ENCODE peak calls at places on chromosomes 4 and X, in ten cellular contexts. M is heart left ventricle, R is IMR-90, O is lower leg skin, T is suprapubic skin, N is A549, A is HCT116, V is uterus, K is esophagus squamous epithelium, B is tibial nerve. G is an unnamed sample.

GRCh38 chr4:48645225-48645794 is 134.8 kb downstream of the FRYL start:
- DNase-seq in M (no peak), R (no peak), O (no peak), T (no peak), N (no peak), A (no peak), V (no peak), K (no peak), B (no peak), G (no peak)

GRCh38 chr4:1047106-1047975 is 35.9 kb downstream of the FGFRL1 start:
- DNase-seq in M (peak), R (no peak), O (no peak), T (peak), N (no peak), A (no peak), V (peak), K (no peak), B (no peak), G (peak)

GRCh38 chr4:3414421-3415279 is 27.1 kb upstream of the HGFAC start:
- DNase-seq in M (peak), R (no peak), O (peak), T (peak), N (no peak), A (no peak), V (no peak), K (no peak), B (no peak), G (peak)

GRCh38 chrX:13263560-13264251 is 56.1 kb downstream of the ATXN3L start:
- DNase-seq in M (no peak), R (no peak), O (no peak), T (no peak), N (no peak), A (no peak), V (no peak), K (no peak), B (no peak), G (no peak)

GRCh38 chrX:70592091-70592490 is 147.5 kb downstream of the DLG3 start:
- DNase-seq in M (no peak), R (peak), O (no peak), T (no peak), N (peak), A (peak), V (no peak), K (no peak), B (no peak), G (no peak)

GRCh38 chrX:25017667-25018247 is 2.0 kb upstream of the ARX start:
- DNase-seq in M (no peak), R (no peak), O (no peak), T (no peak), N (no peak), A (no peak), V (no peak), K (no peak), B (no peak), G (no peak)

GRCh38 chr4:136012250-136012649 is 1520.0 kb downstream of the PCDH18 start:
- DNase-seq in M (no peak), R (no peak), O (no peak), T (no peak), N (no peak), A (no peak), V (no peak), K (no peak), B (no peak), G (no peak)

GRCh38 chr4:139900964-139901376 is 235.4 kb downstream of the MGST2 start:
- DNase-seq in M (no peak), R (peak), O (no peak), T (no peak), N (no peak), A (no peak), V (no peak), K (no peak), B (no peak), G (no peak)

GRCh38 chrX:110045988-110046387 is 43.1 kb downstream of the TMEM164 start:
- DNase-seq in M (no peak), R (no peak), O (no peak), T (no peak), N (no peak), A (no peak), V (no peak), K (no peak), B (no peak), G (peak)

GRCh38 chr4:109410776-109411175 is 22.8 kb upstream of the SEC24B start:
- DNase-seq in M (no peak), R (peak), O (no peak), T (no peak), N (no peak), A (peak), V (no peak), K (no peak), B (no peak), G (no peak)

GRCh38 chr4:94827481-94828110 is 69.8 kb downstream of the BMPR1B start:
- DNase-seq in M (no peak), R (peak), O (no peak), T (no peak), N (peak), A (peak), V (no peak), K (no peak), B (no peak), G (no peak)

GRCh38 chr4:113961322-113961698 is 18.1 kb downstream of the ARSJ start:
- DNase-seq in M (no peak), R (peak), O (no peak), T (no peak), N (peak), A (no peak), V (no peak), K (no peak), B (no peak), G (no peak)

GRCh38 chr4:74338792-74339333 is 26.1 kb upstream of the EREG start:
- DNase-seq in M (no peak), R (peak), O (no peak), T (no peak), N (no peak), A (no peak), V (no peak), K (no peak), B (no peak), G (no peak)

GRCh38 chrX:1529756-1530155 is 7.2 kb downstream of the P2RY8 start:
- DNase-seq in M (no peak), R (no peak), O (peak), T (peak), N (no peak), A (no peak), V (no peak), K (no peak), B (no peak), G (no peak)

GRCh38 chr4:171334549-171334948 is 478.7 kb upstream of the GALNTL6 start:
- DNase-seq in M (no peak), R (no peak), O (no peak), T (no peak), N (no peak), A (no peak), V (no peak), K (no peak), B (no peak), G (no peak)

GRCh38 chr4:90293320-90293719 is 166.1 kb downstream of the CCSER1 start:
- DNase-seq in M (no peak), R (peak), O (no peak), T (no peak), N (no peak), A (no peak), V (no peak), K (no peak), B (no peak), G (no peak)
- TF ChIP-seq CTCF in M (peak), R (peak), O (no peak), T (peak), N (peak), A (no peak), V (no peak), K (peak), B (peak), G (peak)

DNA sequence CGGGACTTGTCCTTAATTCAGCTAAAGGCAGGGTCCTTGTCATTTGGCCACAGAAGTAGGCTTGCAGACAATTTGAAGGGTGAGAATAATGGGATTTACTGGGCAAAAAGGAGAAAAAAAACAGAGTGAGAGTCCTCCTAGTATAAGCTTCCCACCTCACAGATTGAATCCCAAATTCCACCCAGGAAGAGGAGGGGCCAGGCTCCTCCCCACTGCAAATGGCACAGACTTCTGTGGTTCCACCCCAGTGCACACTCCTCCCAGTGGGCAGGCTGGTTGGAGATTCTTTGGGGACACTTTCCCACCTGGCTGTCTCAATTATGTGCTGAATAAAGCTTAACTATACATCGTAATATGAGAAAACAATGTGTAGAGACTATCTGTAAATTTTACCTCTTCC is 31.6 kb downstream of the MEPE start:
- DNase-seq in M (no peak), R (no peak), O (no peak), T (no peak), N (no peak), A (no peak), V (no peak), K (no peak), B (no peak), G (no peak)
- TF ChIP-seq POLR2A in M (no peak), R (no peak), O (no peak), T (no peak), N (no peak), A (no peak), V (no peak), K (no peak), B (no peak), G (no peak)

GRCh38 chrX:41441934-41442823 is 5.0 kb upstream of the NYX start:
- DNase-seq in M (peak), R (peak), O (peak), T (peak), N (peak), A (peak), V (peak), K (peak), B (peak), G (peak)
- H3K4me3 ChIP-seq in M (peak), R (peak), O (no peak), T (peak), N (peak), A (peak), V (peak), K (peak), B (no peak), G (no peak)

DNA sequence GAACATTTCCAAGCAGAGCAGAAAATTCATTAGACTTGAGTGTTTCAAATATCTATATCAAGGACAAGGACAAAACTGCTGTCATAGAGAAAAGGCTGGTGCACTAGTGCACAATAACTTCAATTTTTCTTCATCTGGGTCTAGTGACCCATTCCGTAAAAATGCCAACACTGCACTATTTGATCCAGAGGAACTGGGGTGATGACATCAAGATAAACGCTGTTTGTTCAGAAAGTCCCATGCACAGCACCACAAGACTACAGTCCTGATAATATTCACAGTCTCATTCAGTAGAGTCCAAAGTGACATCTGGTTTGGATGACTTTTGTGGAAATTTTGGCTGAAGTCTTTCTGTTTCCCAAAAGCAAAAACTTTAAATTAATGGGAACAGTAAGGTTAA is 303.5 kb upstream of the GALNT7 start:
- DNase-seq in M (no peak), R (no peak), O (no peak), T (no peak), N (no peak), A (no peak), V (no peak), K (no peak), B (no peak), G (no peak)
- TF ChIP-seq CTCF in M (no peak), R (no peak), O (no peak), T (no peak), N (no peak), A (no peak), V (no peak), K (no peak), B (no peak), G (no peak)

DNA sequence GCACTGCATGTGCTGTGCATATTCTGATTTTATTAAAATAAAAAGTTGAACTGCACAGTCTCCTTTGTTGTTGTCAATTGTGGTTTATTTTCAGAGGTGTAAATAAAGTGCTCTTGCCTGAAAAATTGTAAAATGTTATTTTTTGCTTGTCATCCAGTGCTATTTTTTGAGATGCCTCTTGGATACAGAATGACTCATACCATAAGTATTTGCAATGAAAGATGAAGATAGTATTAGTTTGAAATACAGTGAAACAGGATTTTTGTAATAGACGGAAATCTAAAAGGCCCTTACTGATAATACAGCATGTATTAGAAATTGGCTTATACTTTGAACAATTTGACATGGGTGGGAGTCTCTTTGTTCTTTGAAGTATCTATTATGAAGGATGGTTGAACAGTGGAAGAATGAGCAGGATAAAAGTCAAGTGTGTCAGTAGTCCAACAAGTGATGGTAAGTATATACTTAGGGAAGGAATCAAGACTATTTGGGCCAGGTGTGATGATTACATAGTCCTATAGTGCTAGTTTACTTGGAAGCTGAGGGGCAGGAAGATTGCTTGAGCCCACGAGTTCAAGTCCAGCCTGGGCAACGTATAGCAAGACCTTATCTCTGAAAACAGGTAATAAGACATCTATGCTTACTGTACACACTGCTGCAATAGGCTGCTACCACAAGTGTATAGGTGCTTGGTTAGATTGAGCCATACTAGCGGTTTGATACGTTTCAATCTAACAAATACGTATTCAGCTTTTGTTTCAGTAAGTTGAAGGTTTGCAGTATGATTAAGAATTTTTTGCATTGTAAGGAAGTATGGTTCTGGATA is 16.4 kb downstream of the DDX3X start:
- DNase-seq in M (no peak), R (peak), O (no peak), T (no peak), N (no peak), A (no peak), V (no peak), K (no peak), B (no peak), G (no peak)
- TF ChIP-seq POLR2A in M (no peak), R (peak), O (no peak), T (no peak), N (no peak), A (no peak), V (no peak), K (no peak), B (no peak), G (no peak)

GRCh38 chrX:17656035-17656418 is 81.3 kb upstream of the SCML1 start:
- DNase-seq in M (no peak), R (no peak), O (no peak), T (no peak), N (no peak), A (no peak), V (no peak), K (no peak), B (no peak), G (peak)
- H3K4me3 ChIP-seq in M (peak), R (no peak), O (no peak), T (peak), N (no peak), A (no peak), V (no peak), K (peak), B (no peak), G (no peak)

GRCh38 chr4:163251204-163251603 is 81.2 kb downstream of the NPY1R start:
- DNase-seq in M (no peak), R (no peak), O (no peak), T (no peak), N (no peak), A (peak), V (no peak), K (no peak), B (no peak), G (no peak)
- TF ChIP-seq CTCF in M (no peak), R (no peak), O (no peak), T (no peak), N (no peak), A (peak), V (no peak), K (no peak), B (no peak), G (no peak)

DNA sequence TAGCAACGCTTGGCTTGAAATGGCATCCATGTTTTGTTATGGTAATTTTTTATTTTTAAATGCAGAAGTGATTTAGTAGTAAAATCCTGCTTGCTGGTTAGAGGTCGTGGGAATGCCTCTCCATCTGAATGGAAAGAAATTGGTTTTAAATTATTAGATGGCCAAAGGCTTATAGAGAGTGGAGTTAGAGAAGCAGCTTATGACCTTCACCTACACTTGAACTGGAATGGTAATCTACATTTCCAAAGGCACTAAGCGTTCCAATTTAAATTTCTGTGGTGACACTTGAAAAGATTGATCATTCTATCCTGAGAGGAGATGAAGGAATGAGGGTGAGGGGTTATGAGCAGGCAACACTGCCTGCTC is 280.7 kb downstream of the RAPGEF2 start:
- DNase-seq in M (no peak), R (no peak), O (no peak), T (no peak), N (no peak), A (no peak), V (no peak), K (no peak), B (no peak), G (no peak)
- TF ChIP-seq POLR2A in M (no peak), R (no peak), O (no peak), T (no peak), N (no peak), A (no peak), V (no peak), K (no peak), B (no peak), G (no peak)

DNA sequence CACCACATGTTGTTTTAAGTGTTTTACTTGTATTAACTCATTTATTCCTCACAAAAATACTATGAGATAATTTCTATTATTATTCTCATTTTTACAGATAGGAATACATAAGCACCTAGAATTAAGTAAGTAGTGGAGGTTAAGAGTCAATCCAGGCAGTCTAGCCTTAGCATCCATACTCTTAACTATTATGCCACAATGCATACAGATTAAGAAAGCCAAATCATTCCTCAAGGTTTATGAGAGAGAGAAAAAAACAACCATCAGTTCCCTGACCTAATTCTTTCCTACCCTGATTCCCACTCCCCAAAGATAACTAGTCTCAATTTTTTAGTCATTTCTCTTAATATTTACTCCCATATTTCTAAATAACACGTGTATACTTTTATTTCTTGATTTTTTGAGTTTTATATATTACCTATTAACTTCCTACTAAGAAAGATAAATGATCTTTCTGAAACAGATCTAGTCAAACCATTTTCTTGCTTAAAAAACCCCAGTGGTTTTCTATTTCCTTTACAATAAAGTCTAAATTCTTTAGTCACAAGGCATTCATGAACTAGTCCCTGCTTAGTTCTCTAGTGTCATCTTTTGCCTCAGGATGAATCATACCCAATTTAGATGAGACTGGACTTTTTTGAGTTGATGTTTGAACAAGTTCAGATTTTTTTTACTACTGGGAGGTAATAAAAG is 16.0 kb downstream of the UBA6 start:
- DNase-seq in M (no peak), R (peak), O (no peak), T (no peak), N (no peak), A (no peak), V (no peak), K (no peak), B (no peak), G (no peak)
- H3K4me3 ChIP-seq in M (no peak), R (no peak), O (no peak), T (no peak), N (no peak), A (no peak), V (no peak), K (no peak), B (no peak), G (no peak)

GRCh38 chr4:180557348-180557747 is 1685.9 kb upstream of the TENM3 start:
- DNase-seq in M (no peak), R (no peak), O (no peak), T (no peak), N (peak), A (peak), V (no peak), K (no peak), B (no peak), G (no peak)
- TF ChIP-seq CTCF in M (no peak), R (no peak), O (no peak), T (no peak), N (no peak), A (peak), V (no peak), K (no peak), B (no peak), G (no peak)

G was measured in body of pancreas.